ENCODE peak calls at places on chromosomes 13 and 19, in four cellular contexts. B is AG04450, K is foreskin fibroblast, C is GM06990. Y is an unnamed sample.

GRCh38 chr19:42965204-42965603 is 28.2 kb upstream of the PSG7 start:
- DNase-seq in K (peak; percentile 57), C (no peak), B (peak; percentile 30), Y (no peak)

GRCh38 chr13:108176685-108177274 is 38.6 kb downstream of the LIG4 start:
- DNase-seq in B (no peak), C (no peak), K (no peak), Y (peak; percentile 55)

GRCh38 chr13:108915634-108916497 is 286.5 kb downstream of the MYO16 start:
- DNase-seq in B (peak; percentile 65), K (peak; percentile 74), C (no peak), Y (peak; percentile 69)

GRCh38 chr19:48461982-48462655 is 6.7 kb downstream of the KCNJ14 start:
- DNase-seq in C (peak; percentile 38), K (no peak), B (no peak), Y (no peak)

GRCh38 chr13:80022146-80022545 is 318.8 kb downstream of the SPRY2 start:
- DNase-seq in K (no peak), B (no peak), C (no peak), Y (no peak)

GRCh38 chr13:99970761-99971575 is 599 bp downstream of the ZIC5 start:
- DNase-seq in C (no peak), B (no peak), K (no peak), Y (no peak)

GRCh38 chr19:2602391-2603181 is 99.9 kb downstream of the GNG7 start:
- DNase-seq in K (peak; percentile 95), B (peak; percentile 80), C (no peak), Y (no peak)

GRCh38 chr13:92530364-92530763 is 696.2 kb upstream of the GPC6 start:
- DNase-seq in C (no peak), K (no peak), B (no peak), Y (no peak)

GRCh38 chr19:33285441-33285927 is 16.9 kb downstream of the CEBPA start:
- DNase-seq in B (no peak), K (no peak), C (no peak), Y (no peak)

GRCh38 chr13:112767506-112768471 is 78.0 kb downstream of the ATP11A start:
- DNase-seq in C (peak; percentile 54), K (no peak), B (no peak), Y (peak; percentile 77)

GRCh38 chr13:46778879-46779278 is 18.1 kb downstream of the ESD start:
- DNase-seq in B (no peak), C (no peak), K (peak; percentile 18), Y (no peak)

GRCh38 chr13:44142540-44142867 is 231.1 kb upstream of the SERP2 start:
- DNase-seq in C (no peak), B (no peak), K (no peak), Y (no peak)

GRCh38 chr13:30120133-30120822 is 187.1 kb downstream of the KATNAL1 start:
- DNase-seq in B (no peak), K (no peak), C (no peak), Y (no peak)

GRCh38 chr13:62387642-62388041 is 972.0 kb upstream of the PCDH20 start:
- DNase-seq in B (peak; percentile 0), C (no peak), K (no peak), Y (no peak)

GRCh38 chr13:51729853-51730553 is 74.0 kb downstream of the DHRS12 start:
- DNase-seq in K (peak; percentile 69), B (peak; percentile 44), C (no peak), Y (no peak)

GRCh38 chr13:51502206-51502651 is 49.4 kb upstream of the INTS6 start:
- DNase-seq in C (peak; percentile 62), K (peak; percentile 51), B (no peak), Y (peak; percentile 83)

GRCh38 chr13:94494021-94494420 is 14.5 kb upstream of the DCT start:
- DNase-seq in C (no peak), B (no peak), K (no peak), Y (no peak)

GRCh38 chr19:38635483-38636399 is 11.7 kb upstream of the ACTN4 start:
- DNase-seq in B (no peak), K (no peak), C (no peak), Y (no peak)

GRCh38 chr19:4301590-4302237 is 475 bp downstream of the TMIGD2 start:
- DNase-seq in C (no peak), B (no peak), K (no peak), Y (no peak)

GRCh38 chr13:47004022-47004421 is 107.2 kb upstream of the HTR2A start:
- DNase-seq in B (no peak), K (no peak), C (no peak), Y (no peak)

GRCh38 chr13:24894972-24895300 is 131.0 kb downstream of the RNF17 start:
- DNase-seq in C (no peak), K (no peak), B (no peak), Y (no peak)

GRCh38 chr19:53624776-53625540 is 6.8 kb upstream of the DPRX start:
- DNase-seq in B (no peak), C (no peak), K (no peak), Y (no peak)

GRCh38 chr13:96011291-96011875 is 41.8 kb downstream of the UGGT2 start:
- DNase-seq in K (peak; percentile 29), B (no peak), C (no peak), Y (no peak)

GRCh38 chr13:62207388-62207787 is 791.7 kb upstream of the PCDH20 start:
- DNase-seq in C (no peak), B (no peak), K (no peak), Y (no peak)

GRCh38 chr19:38942471-38943181 is 11.9 kb downstream of the MRPS12 start:
- DNase-seq in B (no peak), K (no peak), C (no peak), Y (no peak)

GRCh38 chr19:571127-571974 is 1.0 kb upstream of the BSG start:
- DNase-seq in K (no peak), C (peak; percentile 79), B (no peak), Y (no peak)

GRCh38 chr19:41308450-41309224 is 1.3 kb upstream of the CCDC97 start:
- DNase-seq in K (peak; percentile 77), C (peak; percentile 56), B (peak; percentile 69), Y (peak; percentile 83)

GRCh38 chr19:32324631-32325215 is 20.7 kb upstream of the ZNF507 start:
- DNase-seq in C (no peak), B (no peak), K (no peak), Y (no peak)

DNA sequence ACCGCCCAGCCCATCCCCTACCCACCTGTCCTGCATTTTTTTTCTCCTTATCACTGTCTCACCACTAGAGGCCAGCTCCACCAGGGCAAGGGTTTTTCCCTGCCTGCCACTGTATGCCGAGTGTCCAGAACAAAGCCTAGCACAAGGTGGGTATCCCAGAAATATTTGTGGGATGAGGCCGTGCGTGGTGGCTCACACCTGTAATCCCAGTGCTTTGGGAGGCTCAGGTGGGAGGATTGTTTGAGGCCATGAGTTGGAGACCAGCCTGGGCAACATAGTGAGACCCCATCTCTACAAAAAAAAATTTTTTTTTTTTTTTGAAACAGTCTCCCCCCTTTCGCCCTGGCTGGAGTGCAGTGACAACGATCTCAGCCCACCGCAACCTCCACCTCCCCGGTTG is 2.9 kb upstream of the MRI1 start:
- DNase-seq in K (no peak), B (no peak), C (no peak), Y (no peak)
- TF ChIP-seq CTCF in K (no peak), B (peak; percentile 10), C (no peak), Y (peak; percentile 7)

GRCh38 chr13:91184244-91184926 is 163.1 kb upstream of the MIR17HG start:
- DNase-seq in C (no peak), K (no peak), B (no peak), Y (no peak)

GRCh38 chr13:91187522-91187921 is 160.0 kb upstream of the MIR17HG start:
- DNase-seq in B (no peak), C (no peak), K (no peak), Y (no peak)

GRCh38 chr13:91181892-91182291 is 165.6 kb upstream of the MIR17HG start:
- DNase-seq in B (no peak), C (no peak), K (no peak), Y (no peak)

DNA sequence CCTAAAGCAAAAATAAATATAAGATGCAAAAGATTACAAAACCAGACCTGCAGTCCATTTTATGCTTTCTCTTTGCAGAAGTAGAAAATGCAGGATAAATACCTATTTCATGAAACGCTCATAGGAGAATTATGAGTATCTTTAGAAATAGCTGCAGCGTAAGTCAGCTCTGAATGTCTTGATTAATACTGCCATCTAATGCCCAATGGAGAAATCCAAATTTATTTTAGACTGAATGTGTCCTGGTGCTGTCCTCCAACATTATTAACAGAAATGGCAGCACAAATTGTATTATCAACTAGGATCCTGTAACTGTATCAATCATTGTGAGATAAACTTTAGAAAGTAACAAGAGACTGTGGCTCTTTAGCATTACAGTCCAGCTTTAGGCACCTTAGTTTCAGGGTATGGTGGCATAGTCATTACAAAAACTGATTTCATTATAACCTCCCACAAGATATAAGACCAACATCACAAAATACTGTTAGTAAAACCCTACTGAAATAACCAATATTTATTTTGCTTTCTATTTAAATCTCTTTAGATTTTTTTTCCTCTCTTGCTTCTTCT is 162.1 kb upstream of the MIR17HG start:
- DNase-seq in B (no peak), K (no peak), C (no peak), Y (no peak)
- TF ChIP-seq CTCF in B (peak; percentile 21), K (no peak), C (no peak), Y (no peak)

GRCh38 chr13:42835012-42835411 is 53.6 kb downstream of the FAM216B start:
- DNase-seq in C (no peak), B (no peak), K (no peak), Y (no peak)

GRCh38 chr13:42832341-42833153 is 51.2 kb downstream of the FAM216B start:
- DNase-seq in B (no peak), C (no peak), K (peak; percentile 94), Y (no peak)

DNA sequence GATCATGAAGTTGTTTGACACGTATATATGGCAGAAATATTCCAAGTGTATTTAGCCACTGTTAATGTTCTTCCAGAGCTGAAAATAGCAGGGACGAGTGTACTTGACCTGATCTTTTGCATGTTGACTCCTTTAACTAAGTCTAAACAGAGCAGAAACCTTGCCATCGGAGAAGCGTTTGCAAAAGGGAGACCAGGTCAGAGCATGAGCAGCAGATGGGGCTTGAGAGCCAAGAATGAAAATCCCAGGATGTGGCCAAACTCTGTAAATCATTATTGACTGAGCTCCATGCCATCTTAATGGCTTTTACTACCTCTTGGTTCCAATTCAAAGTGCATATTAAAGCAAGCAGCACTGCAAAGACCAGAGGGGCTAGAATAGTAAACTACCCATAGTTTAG is 55.5 kb downstream of the FAM216B start:
- DNase-seq in C (no peak), K (peak; percentile 74), B (no peak), Y (no peak)
- TF ChIP-seq CTCF in C (peak; percentile 13), K (peak; percentile 34), B (peak; percentile 46), Y (no peak)

GRCh38 chr19:11798391-11799296 is at the start of gene ZNF491:
- DNase-seq in K (peak; percentile 89), B (peak; percentile 61), C (peak; percentile 87), Y (peak; percentile 97)
- TF ChIP-seq CTCF in K (peak; percentile 17), B (no peak), C (peak; percentile 19), Y (peak; percentile 25)

DNA sequence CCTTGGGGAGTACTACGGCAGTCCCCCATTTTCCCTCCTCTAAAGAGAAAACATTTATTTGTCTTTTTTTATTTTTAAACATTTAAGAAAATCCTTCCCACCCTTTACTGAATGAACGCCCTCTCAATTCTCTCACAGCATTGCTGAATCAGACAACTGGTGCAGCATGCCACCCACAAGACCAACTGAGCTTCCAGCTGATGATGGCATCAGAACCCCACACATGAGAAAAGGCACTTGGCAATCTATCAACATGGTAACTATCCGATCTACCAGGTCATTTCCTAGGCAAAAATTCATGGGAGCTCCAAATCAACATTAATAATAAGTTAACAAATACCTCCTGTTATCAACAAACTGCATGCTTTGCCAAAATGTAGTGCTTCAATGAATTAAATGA is 43.2 kb downstream of the LHFPL6 start:
- DNase-seq in C (no peak), K (no peak), B (no peak), Y (no peak)
- TF ChIP-seq CTCF in C (no peak), K (no peak), B (no peak), Y (no peak)

GRCh38 chr19:10637894-10638293 is 12.5 kb downstream of the SLC44A2 start:
- DNase-seq in B (no peak), C (no peak), K (no peak), Y (no peak)
- TF ChIP-seq CTCF in B (no peak), C (no peak), K (no peak), Y (no peak)

GRCh38 chr13:36841411-36841810 is 22.4 kb downstream of the RFXAP start:
- DNase-seq in K (no peak), C (no peak), B (no peak), Y (no peak)
- TF ChIP-seq CTCF in K (no peak), C (no peak), B (no peak), Y (no peak)